ENCODE peak calls at places on chromosomes 13 and 19, in nine cellular contexts. K is breast epithelium; H is skeletal muscle cell; E is effector memory CD4-positive, alpha-beta T cell; N is WERI-Rb-1; O is astrocyte; G is lower lobe of right lung; S is astrocyte of the cerebellum; T is PC-3. L is an unnamed sample.

GRCh38 chr19:36528921-36529518 is 949 bp upstream of the ZNF260 start:
- DNase-seq in O (no peak), T (no peak), G (no peak), E (no peak), S (no peak), H (no peak), K (no peak), N (peak), L (no peak)

GRCh38 chr13:107216046-107216715 is 648.2 kb upstream of the ARGLU1 start:
- DNase-seq in T (no peak), S (no peak), H (no peak), E (no peak), O (no peak), N (peak), K (no peak), G (no peak), L (no peak)

GRCh38 chr13:20231839-20232555 is at the start of gene GJB6:
- DNase-seq in G (no peak), H (no peak), T (no peak), S (no peak), K (no peak), E (no peak), O (no peak), N (no peak), L (peak)

GRCh38 chr13:112959206-112959605 is 9.8 kb upstream of the MCF2L start:
- DNase-seq in S (no peak), G (no peak), T (no peak), H (peak), E (no peak), K (no peak), O (no peak), N (no peak), L (no peak)

GRCh38 chr13:94968040-94968756 is 255.9 kb upstream of the SOX21 start:
- DNase-seq in G (no peak), K (no peak), O (no peak), H (no peak), T (no peak), N (peak), E (no peak), S (no peak), L (peak)

GRCh38 chr13:57128909-57129308 is 11.8 kb upstream of the PRR20A start:
- DNase-seq in G (no peak), N (no peak), S (no peak), H (no peak), K (no peak), E (no peak), T (peak), O (no peak), L (no peak)

GRCh38 chr13:113835461-113836274 is 28.2 kb downstream of the GAS6 start:
- DNase-seq in H (peak), T (peak), K (no peak), S (peak), E (no peak), N (peak), O (peak), G (peak), L (no peak)

GRCh38 chr19:46970815-46971214 is 48.8 kb upstream of the NPAS1 start:
- DNase-seq in T (peak), K (no peak), E (no peak), O (peak), N (no peak), H (no peak), G (no peak), S (no peak), L (no peak)

GRCh38 chr13:29835280-29836061 is 14.9 kb downstream of the UBL3 start:
- DNase-seq in S (no peak), N (no peak), O (no peak), K (no peak), T (no peak), G (no peak), H (no peak), E (no peak), L (no peak)

GRCh38 chr19:14603990-14604387 is 21.1 kb downstream of the CLEC17A start:
- DNase-seq in T (no peak), G (no peak), O (no peak), H (no peak), E (no peak), S (no peak), K (no peak), N (no peak), L (no peak)

GRCh38 chr19:40585677-40586422 is 9.2 kb downstream of the SHKBP1 start:
- DNase-seq in T (peak), S (no peak), G (no peak), H (no peak), E (no peak), N (no peak), O (peak), K (no peak), L (no peak)

GRCh38 chr19:41546386-41546789 is 29.6 kb upstream of the CEACAM21 start:
- DNase-seq in T (no peak), H (no peak), S (no peak), N (no peak), K (no peak), E (no peak), O (no peak), G (peak), L (no peak)

GRCh38 chr13:20349564-20350379 is 117.7 kb upstream of the GJB6 start:
- DNase-seq in O (no peak), E (no peak), N (no peak), H (no peak), G (no peak), T (no peak), S (no peak), K (no peak), L (no peak)

GRCh38 chr13:68390987-68391386 is 1160.9 kb upstream of the PCDH9 start:
- DNase-seq in S (no peak), H (no peak), O (no peak), K (no peak), G (no peak), N (no peak), E (no peak), T (no peak), L (no peak)

GRCh38 chr13:68078874-68079273 is 848.7 kb upstream of the PCDH9 start:
- DNase-seq in K (no peak), O (no peak), S (no peak), N (no peak), E (no peak), H (no peak), T (peak), G (no peak), L (no peak)

GRCh38 chr13:113774177-113775107 is 15.4 kb downstream of the TMEM255B start:
- DNase-seq in G (no peak), O (peak), H (peak), S (no peak), K (no peak), N (no peak), E (no peak), T (peak), L (no peak)

GRCh38 chr19:58356971-58357797 is 3.9 kb upstream of the A1BG start:
- DNase-seq in H (no peak), K (no peak), T (no peak), N (no peak), O (no peak), E (no peak), S (no peak), G (peak), L (no peak)
- H3K4me3 ChIP-seq in H (peak), K (peak), T (no peak), N (no peak), O (no peak), E (peak), S (no peak), G (peak), L (no peak)

DNA sequence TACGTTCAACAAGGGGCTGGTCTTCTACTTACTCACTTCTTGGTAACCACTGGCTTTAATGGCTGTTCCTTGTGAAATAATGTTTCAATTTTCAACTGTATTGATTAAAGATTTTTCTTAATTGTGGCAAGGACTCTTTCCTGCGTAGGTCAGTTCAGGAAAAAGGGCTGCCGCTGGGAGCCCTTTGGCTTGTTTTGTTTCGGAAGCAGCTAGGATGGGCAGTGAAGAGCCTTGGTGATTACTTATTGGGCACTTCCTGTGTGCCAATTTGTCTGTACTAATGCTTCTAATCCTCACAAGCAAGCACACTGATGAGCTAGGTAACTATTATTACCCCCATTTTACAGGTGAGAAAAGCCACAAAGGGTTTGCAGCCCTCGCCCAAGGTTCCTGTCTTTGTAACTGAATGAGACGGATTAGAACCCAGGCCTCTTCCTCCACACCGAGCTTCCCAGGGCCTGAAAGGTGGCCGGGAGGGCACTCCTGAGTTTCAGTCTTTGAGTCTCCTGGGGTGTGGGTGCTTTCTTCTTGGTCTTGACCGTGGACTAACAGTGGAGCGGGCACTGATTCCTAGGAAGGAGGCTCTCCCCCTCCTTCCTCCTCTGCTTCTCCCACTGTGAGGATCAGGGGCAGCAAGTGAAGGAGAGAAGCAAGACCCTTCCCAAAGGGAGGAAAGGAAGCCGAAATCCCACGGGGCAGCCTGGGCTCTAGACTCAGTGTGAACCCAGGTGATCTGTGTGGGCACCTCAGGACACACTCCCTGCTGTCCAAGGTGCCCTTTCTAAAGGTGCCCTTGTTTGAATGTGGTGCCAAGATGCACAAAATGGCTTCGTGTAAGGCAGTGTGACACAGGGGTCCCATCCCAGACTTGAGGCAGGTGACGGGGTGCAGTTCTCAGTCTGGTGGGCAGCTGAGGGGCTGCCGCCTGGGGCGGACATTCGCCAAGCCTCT is 3.7 kb downstream of the COL4A2 start:
- DNase-seq in H (no peak), K (no peak), E (no peak), O (no peak), T (no peak), S (no peak), G (no peak), N (peak), L (no peak)
- H3K4me3 ChIP-seq in H (no peak), K (peak), E (no peak), O (peak), T (no peak), S (no peak), G (peak), N (no peak), L (no peak)

GRCh38 chr13:49859568-49859967 is 67.1 kb upstream of the KPNA3 start:
- DNase-seq in O (peak), G (no peak), S (peak), E (no peak), K (no peak), N (no peak), H (peak), T (peak), L (no peak)

GRCh38 chr13:49853535-49853934 is 61.1 kb upstream of the KPNA3 start:
- DNase-seq in E (no peak), H (no peak), O (no peak), G (no peak), N (no peak), S (no peak), K (no peak), T (no peak), L (no peak)

GRCh38 chr13:49855930-49856329 is 63.4 kb upstream of the KPNA3 start:
- DNase-seq in S (no peak), K (no peak), T (peak), N (no peak), E (no peak), G (no peak), H (no peak), O (no peak), L (no peak)

DNA sequence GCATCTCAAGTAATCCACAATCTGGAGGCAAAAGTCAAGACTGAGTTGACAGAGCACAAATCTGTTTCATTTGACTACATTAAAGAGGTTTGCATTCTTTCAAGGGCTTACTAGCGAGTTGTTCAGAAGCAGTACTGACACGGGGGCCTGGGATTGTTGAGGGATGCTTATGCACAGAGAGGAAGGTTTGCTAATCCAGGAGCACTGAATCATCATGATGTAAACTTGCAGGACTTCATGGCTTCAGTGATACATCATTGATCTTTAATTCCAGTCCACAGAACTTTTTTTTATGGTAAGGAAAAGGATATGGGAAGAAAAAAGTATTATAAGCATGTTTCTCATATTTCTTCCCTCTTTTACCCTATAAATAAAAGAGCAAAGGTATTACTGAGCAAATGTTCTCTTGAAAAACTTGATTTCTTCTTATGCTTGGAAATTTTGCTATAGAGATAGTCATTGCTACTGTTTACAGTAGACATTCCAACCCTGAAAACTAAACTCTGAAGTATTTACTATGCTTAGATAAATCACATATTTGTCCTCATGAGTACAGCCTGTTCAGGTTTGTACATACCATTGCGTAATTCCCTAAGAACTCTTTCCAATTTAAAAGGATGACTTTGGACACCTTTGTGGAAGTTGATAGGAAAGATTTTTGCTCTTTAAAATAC is 65.8 kb upstream of the KPNA3 start:
- DNase-seq in S (peak), K (no peak), H (peak), O (peak), N (no peak), G (no peak), T (peak), E (no peak), L (no peak)
- H3K4me3 ChIP-seq in S (no peak), K (no peak), H (no peak), O (no peak), N (no peak), G (peak), T (peak), E (no peak), L (no peak)

DNA sequence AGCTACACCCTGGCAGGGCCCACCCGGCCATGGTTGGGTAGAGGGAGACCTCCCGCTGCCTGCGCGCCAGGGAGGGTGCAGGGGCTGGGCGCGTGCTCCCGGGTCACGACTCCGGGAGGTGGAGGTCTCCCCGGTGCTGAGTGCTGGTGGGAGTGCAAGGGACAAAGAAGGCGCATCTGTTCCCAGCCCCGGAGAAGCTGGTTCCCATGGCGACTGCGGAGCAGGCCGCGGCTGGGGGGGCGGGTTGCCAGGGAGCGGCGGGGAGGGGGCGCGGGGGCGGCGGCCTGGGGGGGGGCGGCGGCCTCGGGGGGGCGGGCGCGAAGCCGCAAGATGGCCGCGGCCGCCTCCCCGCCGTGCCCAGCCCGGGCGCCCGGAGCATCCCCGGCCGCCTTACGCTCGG is 1.2 kb downstream of the CBARP start:
- DNase-seq in E (no peak), H (no peak), G (no peak), K (no peak), N (no peak), T (no peak), O (no peak), S (no peak), L (no peak)
- H3K4me3 ChIP-seq in E (no peak), H (peak), G (no peak), K (peak), N (peak), T (peak), O (peak), S (peak), L (peak)

GRCh38 chr19:4057913-4058695 is 8.6 kb downstream of the ZBTB7A start:
- DNase-seq in K (peak), T (peak), G (peak), O (peak), N (peak), H (peak), E (no peak), S (no peak), L (no peak)
- H3K4me3 ChIP-seq in K (peak), T (peak), G (peak), O (no peak), N (peak), H (no peak), E (no peak), S (no peak), L (no peak)

GRCh38 chr13:98999635-98999952 is 21.7 kb upstream of the DOCK9 start:
- DNase-seq in H (no peak), K (no peak), G (no peak), T (no peak), N (no peak), S (no peak), E (no peak), O (peak), L (no peak)
- H3K4me3 ChIP-seq in H (no peak), K (no peak), G (no peak), T (no peak), N (no peak), S (no peak), E (no peak), O (no peak), L (no peak)

GRCh38 chr19:49167857-49168409 is 10.3 kb downstream of the TRPM4 start:
- DNase-seq in K (no peak), O (no peak), T (no peak), E (no peak), S (no peak), G (no peak), H (no peak), N (no peak), L (no peak)
- H3K4me3 ChIP-seq in K (no peak), O (no peak), T (no peak), E (no peak), S (no peak), G (no peak), H (no peak), N (no peak), L (no peak)

GRCh38 chr13:45545686-45546409 is 69.7 kb downstream of the ERICH6B start:
- DNase-seq in O (no peak), N (no peak), G (no peak), K (no peak), T (no peak), S (no peak), E (no peak), H (no peak), L (no peak)

GRCh38 chr13:45546410-45546765 is 69.2 kb downstream of the ERICH6B start:
- DNase-seq in T (no peak), S (no peak), H (no peak), E (no peak), K (no peak), G (no peak), O (no peak), N (no peak), L (no peak)

GRCh38 chr13:45542878-45543277 is 72.7 kb downstream of the ERICH6B start:
- DNase-seq in H (no peak), O (no peak), S (no peak), N (no peak), E (no peak), T (no peak), K (no peak), G (no peak), L (no peak)

GRCh38 chr13:45542391-45542790 is 73.1 kb downstream of the ERICH6B start:
- DNase-seq in G (no peak), E (no peak), S (no peak), N (no peak), K (no peak), T (no peak), H (no peak), O (no peak), L (no peak)

DNA sequence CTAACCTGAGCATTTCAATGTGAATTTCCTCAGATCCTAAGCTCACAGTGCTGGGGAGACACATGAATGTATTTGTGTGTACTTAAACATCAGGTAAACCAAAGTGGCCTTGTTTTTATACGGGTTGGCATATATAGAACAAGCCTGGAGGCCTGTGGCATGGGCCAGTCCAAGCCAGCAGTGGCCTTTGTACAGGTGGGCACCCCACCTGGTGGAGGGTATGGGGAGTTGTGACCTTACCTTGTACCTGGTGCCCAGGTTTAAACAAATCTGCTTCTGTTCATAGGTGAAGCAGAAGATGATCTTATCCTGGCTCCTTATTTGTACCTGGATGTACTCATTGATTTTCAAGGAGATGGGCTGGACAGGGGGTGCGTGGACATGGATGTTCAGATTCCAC is 71.0 kb downstream of the ERICH6B start:
- DNase-seq in G (no peak), E (no peak), O (no peak), H (no peak), N (no peak), T (no peak), K (no peak), S (no peak), L (no peak)
- H3K4me3 ChIP-seq in G (no peak), E (no peak), O (no peak), H (no peak), N (no peak), T (no peak), K (no peak), S (no peak), L (no peak)

GRCh38 chr19:7401694-7402093 is 53.0 kb downstream of the ARHGEF18 start:
- DNase-seq in N (no peak), H (no peak), G (no peak), K (no peak), S (no peak), T (no peak), E (no peak), O (no peak), L (no peak)
- H3K4me3 ChIP-seq in N (no peak), H (no peak), G (no peak), K (no peak), S (no peak), T (no peak), E (no peak), O (no peak), L (no peak)

GRCh38 chr13:40549500-40550094 is 116.8 kb downstream of the FOXO1 start:
- DNase-seq in N (no peak), O (peak), S (peak), K (no peak), T (no peak), G (no peak), E (no peak), H (no peak), L (no peak)

GRCh38 chr13:40550130-40550529 is 116.3 kb downstream of the FOXO1 start:
- DNase-seq in K (no peak), N (no peak), O (peak), E (no peak), G (no peak), T (no peak), H (no peak), S (no peak), L (no peak)

GRCh38 chr13:40547545-40548322 is 118.7 kb downstream of the FOXO1 start:
- DNase-seq in K (no peak), N (no peak), O (no peak), G (no peak), T (no peak), E (no peak), H (no peak), S (no peak), L (no peak)

GRCh38 chr13:40553356-40553755 is 113.1 kb downstream of the FOXO1 start:
- DNase-seq in H (no peak), G (no peak), K (no peak), O (no peak), E (no peak), T (no peak), S (no peak), N (no peak), L (no peak)

GRCh38 chr13:40552895-40553294 is 113.5 kb downstream of the FOXO1 start:
- DNase-seq in E (no peak), T (no peak), H (no peak), S (no peak), N (no peak), G (no peak), K (no peak), O (no peak), L (no peak)
- H3K4me3 ChIP-seq in E (no peak), T (no peak), H (no peak), S (no peak), N (no peak), G (no peak), K (no peak), O (no peak), L (no peak)

L was measured in neuronal stem cell.